ENCODE peak calls at places on chromosomes 3 and 15, in nine cellular contexts. G is activated T-helper 1 cell treated with Interleukin-2 at 50 U/mL for 16 hours; Q is activated effector memory CD4-positive, alpha-beta T cell treated with anti-CD3 and anti-CD28 coated beads, Interleukin-2, amount 50 U/mL, for 16 hours; J is NCI-H2081; W is NCI-H1105 treated with DMSO at 0.1 percent for 48 hours; P is AG09309; B is endothelial cell; L is nucleus accumbens; T is activated gamma-delta T cell treated with Interleukin-2 at 50 U/mL for 16 hours. R is an unnamed sample.

GRCh38 chr3:14273886-14274517 is 95.4 kb downstream of the LSM3 start:
- DNase-seq in G (no peak), Q (no peak), J (no peak), W (no peak), P (no peak), B (no peak), L (no peak), T (no peak), R (no peak)

GRCh38 chr3:196740476-196741400 is 1.1 kb downstream of the PAK2 start:
- DNase-seq in G (no peak), Q (peak), J (no peak), W (peak), P (no peak), B (no peak), L (peak), T (peak), R (peak)

GRCh38 chr3:12536423-12536822 is 8.9 kb downstream of the MKRN2OS start:
- DNase-seq in G (no peak), Q (no peak), J (no peak), W (no peak), P (no peak), B (no peak), L (no peak), T (no peak), R (no peak)

GRCh38 chr15:46312133-46312740 is 677.4 kb downstream of the SQOR start:
- DNase-seq in G (no peak), Q (peak), J (peak), W (peak), P (no peak), B (peak), L (peak), T (peak), R (peak)

GRCh38 chr3:73745429-73746247 is 120.9 kb upstream of the PDZRN3 start:
- DNase-seq in G (no peak), Q (no peak), J (peak), W (peak), P (no peak), B (no peak), L (no peak), T (no peak), R (no peak)

GRCh38 chr3:66567066-66567465 is 66.2 kb upstream of the LRIG1 start:
- DNase-seq in G (no peak), Q (no peak), J (no peak), W (no peak), P (no peak), B (no peak), L (no peak), T (no peak), R (no peak)

GRCh38 chr3:11282250-11283125 is 10.3 kb downstream of the ATG7 start:
- DNase-seq in G (no peak), Q (no peak), J (no peak), W (no peak), P (no peak), B (no peak), L (peak), T (no peak), R (peak)

GRCh38 chr3:123480428-123480827 is 31.5 kb upstream of the ADCY5 start:
- DNase-seq in G (no peak), Q (no peak), J (no peak), W (no peak), P (no peak), B (no peak), L (no peak), T (no peak), R (no peak)

GRCh38 chr15:78075490-78076230 is 1.9 kb downstream of the TBC1D2B start:
- DNase-seq in G (no peak), Q (no peak), J (no peak), W (peak), P (no peak), B (peak), L (no peak), T (no peak), R (no peak)

GRCh38 chr15:99442268-99442897 is 123.4 kb upstream of the MEF2A start:
- DNase-seq in G (no peak), Q (peak), J (no peak), W (no peak), P (peak), B (no peak), L (no peak), T (no peak), R (no peak)

GRCh38 chr15:38129531-38130199 is 123.0 kb upstream of the SPRED1 start:
- DNase-seq in G (no peak), Q (no peak), J (no peak), W (no peak), P (peak), B (no peak), L (peak), T (no peak), R (peak)

GRCh38 chr3:117622130-117622841 is 912.7 kb downstream of the TUSC7 start:
- DNase-seq in G (no peak), Q (no peak), J (no peak), W (no peak), P (peak), B (peak), L (no peak), T (no peak), R (no peak)

GRCh38 chr3:179811321-179812095 is 158.7 kb downstream of the USP13 start:
- DNase-seq in G (no peak), Q (no peak), J (peak), W (peak), P (peak), B (peak), L (peak), T (no peak), R (peak)

GRCh38 chr15:36831915-36832310 is 252.5 kb downstream of the CDIN1 start:
- DNase-seq in G (no peak), Q (no peak), J (peak), W (peak), P (no peak), B (no peak), L (no peak), T (no peak), R (no peak)

GRCh38 chr3:130462089-130462488 is 54.9 kb upstream of the COL6A6 start:
- DNase-seq in G (no peak), Q (no peak), J (no peak), W (no peak), P (no peak), B (no peak), L (no peak), T (no peak), R (no peak)

GRCh38 chr3:196661400-196661799 is 21.9 kb downstream of the NRROS start:
- DNase-seq in G (no peak), Q (no peak), J (no peak), W (peak), P (no peak), B (no peak), L (no peak), T (no peak), R (peak)

GRCh38 chr3:14476583-14477265 is 63.4 kb downstream of the GRIP2 start:
- DNase-seq in G (no peak), Q (no peak), J (no peak), W (no peak), P (no peak), B (no peak), L (no peak), T (no peak), R (no peak)

GRCh38 chr15:58521293-58521991 is 89.7 kb downstream of the LIPC start:
- DNase-seq in G (no peak), Q (no peak), J (no peak), W (no peak), P (no peak), B (peak), L (peak), T (no peak), R (peak)

GRCh38 chr15:34818531-34818930 is 23.2 kb upstream of the ACTC1 start:
- DNase-seq in G (no peak), Q (no peak), J (no peak), W (no peak), P (peak), B (no peak), L (no peak), T (no peak), R (no peak)

GRCh38 chr3:42730294-42730693 is 27.7 kb upstream of the HHATL start:
- DNase-seq in G (no peak), Q (peak), J (no peak), W (no peak), P (no peak), B (no peak), L (no peak), T (no peak), R (no peak)

GRCh38 chr15:57554063-57554820 is 37.5 kb upstream of the MYZAP start:
- DNase-seq in G (no peak), Q (no peak), J (no peak), W (peak), P (no peak), B (no peak), L (peak), T (no peak), R (no peak)

GRCh38 chr15:60605879-60606304 is 127.0 kb upstream of the ICE2 start:
- DNase-seq in G (no peak), Q (no peak), J (no peak), W (no peak), P (peak), B (peak), L (no peak), T (no peak), R (no peak)

GRCh38 chr15:70100495-70101331 is 3.0 kb upstream of the TLE3 start:
- DNase-seq in G (peak), Q (peak), J (no peak), W (peak), P (no peak), B (peak), L (no peak), T (peak), R (no peak)

GRCh38 chr15:39084683-39085530 is 496.0 kb upstream of the THBS1 start:
- DNase-seq in G (no peak), Q (no peak), J (no peak), W (no peak), P (peak), B (no peak), L (no peak), T (no peak), R (no peak)

GRCh38 chr3:141940204-141940776 is 63.8 kb downstream of the ATP1B3 start:
- DNase-seq in G (no peak), Q (no peak), J (peak), W (peak), P (peak), B (no peak), L (peak), T (no peak), R (peak)

GRCh38 chr15:83983634-83984458 is 251.7 kb upstream of the GOLGA6L4 start:
- DNase-seq in G (no peak), Q (no peak), J (no peak), W (no peak), P (no peak), B (no peak), L (no peak), T (no peak), R (no peak)

GRCh38 chr3:102400766-102401165 is 34.0 kb upstream of the ZPLD1 start:
- DNase-seq in G (no peak), Q (no peak), J (no peak), W (no peak), P (no peak), B (no peak), L (no peak), T (no peak), R (no peak)

GRCh38 chr3:162175904-162176303 is 679.3 kb downstream of the OTOL1 start:
- DNase-seq in G (no peak), Q (no peak), J (no peak), W (no peak), P (no peak), B (no peak), L (no peak), T (no peak), R (no peak)

GRCh38 chr3:150540297-150540696 is 6.0 kb downstream of the SERP1 start:
- DNase-seq in G (no peak), Q (no peak), J (no peak), W (no peak), P (no peak), B (no peak), L (no peak), T (no peak), R (no peak)

GRCh38 chr3:8817486-8817885 is 48.1 kb upstream of the OXTR start:
- DNase-seq in G (no peak), Q (no peak), J (no peak), W (no peak), P (no peak), B (no peak), L (no peak), T (no peak), R (no peak)

GRCh38 chr3:15271785-15272381 is 60.5 kb downstream of the SH3BP5 start:
- DNase-seq in G (peak), Q (peak), J (no peak), W (no peak), P (no peak), B (no peak), L (no peak), T (peak), R (no peak)

GRCh38 chr15:62607643-62608042 is 434.9 kb upstream of the TPM1 start:
- DNase-seq in G (no peak), Q (no peak), J (no peak), W (no peak), P (no peak), B (no peak), L (no peak), T (no peak), R (no peak)

GRCh38 chr15:86231864-86232801 is 152.5 kb downstream of the AGBL1 start:
- DNase-seq in G (no peak), Q (peak), J (no peak), W (peak), P (no peak), B (peak), L (peak), T (peak), R (no peak)

GRCh38 chr3:190601597-190601996 is 87.7 kb downstream of the IL1RAP start:
- DNase-seq in G (no peak), Q (no peak), J (no peak), W (no peak), P (no peak), B (no peak), L (no peak), T (no peak), R (no peak)

GRCh38 chr15:66078196-66078928 is 175.2 kb downstream of the MEGF11 start:
- DNase-seq in G (no peak), Q (peak), J (no peak), W (no peak), P (no peak), B (no peak), L (no peak), T (no peak), R (no peak)

GRCh38 chr15:85407421-85408269 is 27.2 kb downstream of the AKAP13 start:
- DNase-seq in G (no peak), Q (peak), J (no peak), W (peak), P (peak), B (no peak), L (no peak), T (no peak), R (no peak)

GRCh38 chr3:159898147-159898546 is 90.5 kb upstream of the IL12A start:
- DNase-seq in G (no peak), Q (no peak), J (no peak), W (no peak), P (no peak), B (no peak), L (no peak), T (no peak), R (no peak)

GRCh38 chr15:44397869-44398268 is 29.6 kb upstream of the CTDSPL2 start:
- DNase-seq in G (no peak), Q (no peak), J (no peak), W (no peak), P (no peak), B (no peak), L (no peak), T (no peak), R (no peak)

GRCh38 chr3:15610083-15610482 is 8.5 kb downstream of the BTD start:
- DNase-seq in G (no peak), Q (no peak), J (no peak), W (no peak), P (peak), B (no peak), L (no peak), T (no peak), R (no peak)